ENCODE peak calls at places on chromosomes 16 and 17, in ten cellular contexts. One of them, this sample, is unnamed.

GRCh38 chr17:18182190-18182977 is 1.2 kb upstream of the ALKBH5 start:
- DNase-seq in retinal pigment epithelial cell: no peak
- DNase-seq in H1: no peak
- DNase-seq in tibial artery: peak; percentile 72
- DNase-seq in heart left ventricle: peak; percentile 53
- DNase-seq in mucosa of descending colon: peak; percentile 62
- DNase-seq in osteoblast: peak; percentile 30
- DNase-seq in AG10803: no peak
- DNase-seq in fibroblast of lung: no peak
- DNase-seq in right lobe of liver: peak; percentile 80
- DNase-seq in this sample: no peak

GRCh38 chr16:89904606-89905510 is 13.8 kb upstream of the MC1R start:
- DNase-seq in mucosa of descending colon: no peak
- DNase-seq in right lobe of liver: no peak
- DNase-seq in heart left ventricle: no peak
- DNase-seq in fibroblast of lung: no peak
- DNase-seq in tibial artery: no peak
- DNase-seq in osteoblast: peak; percentile 60
- DNase-seq in H1: no peak
- DNase-seq in AG10803: no peak
- DNase-seq in retinal pigment epithelial cell: no peak
- DNase-seq in this sample: no peak

GRCh38 chr16:47143677-47144558 is at the start of gene NETO2:
- DNase-seq in H1: no peak
- DNase-seq in tibial artery: peak; percentile 67
- DNase-seq in heart left ventricle: peak; percentile 60
- DNase-seq in mucosa of descending colon: peak; percentile 72
- DNase-seq in retinal pigment epithelial cell: no peak
- DNase-seq in AG10803: peak; percentile 42
- DNase-seq in fibroblast of lung: peak; percentile 62
- DNase-seq in osteoblast: peak; percentile 96
- DNase-seq in right lobe of liver: peak; percentile 70
- DNase-seq in this sample: peak; percentile 57

GRCh38 chr17:59620518-59621259 is 994 bp downstream of the CLTC start:
- DNase-seq in mucosa of descending colon: peak; percentile 70
- DNase-seq in right lobe of liver: peak; percentile 35
- DNase-seq in retinal pigment epithelial cell: no peak
- DNase-seq in AG10803: peak; percentile 23
- DNase-seq in H1: no peak
- DNase-seq in osteoblast: no peak
- DNase-seq in fibroblast of lung: peak; percentile 33
- DNase-seq in heart left ventricle: peak; percentile 48
- DNase-seq in tibial artery: peak; percentile 68
- DNase-seq in this sample: no peak

GRCh38 chr17:57555636-57556175 is 189.4 kb downstream of the CCDC182 start:
- DNase-seq in tibial artery: no peak
- DNase-seq in AG10803: no peak
- DNase-seq in fibroblast of lung: no peak
- DNase-seq in right lobe of liver: no peak
- DNase-seq in osteoblast: peak; percentile 22
- DNase-seq in H1: no peak
- DNase-seq in heart left ventricle: no peak
- DNase-seq in retinal pigment epithelial cell: no peak
- DNase-seq in mucosa of descending colon: no peak
- DNase-seq in this sample: no peak

GRCh38 chr16:48505705-48506104 is 104.3 kb downstream of the N4BP1 start:
- DNase-seq in AG10803: no peak
- DNase-seq in H1: no peak
- DNase-seq in mucosa of descending colon: no peak
- DNase-seq in osteoblast: no peak
- DNase-seq in fibroblast of lung: no peak
- DNase-seq in right lobe of liver: no peak
- DNase-seq in retinal pigment epithelial cell: no peak
- DNase-seq in tibial artery: no peak
- DNase-seq in heart left ventricle: no peak
- DNase-seq in this sample: no peak

GRCh38 chr17:57370051-57370581 is 113.8 kb downstream of the MSI2 start:
- DNase-seq in tibial artery: no peak
- DNase-seq in retinal pigment epithelial cell: peak; percentile 59
- DNase-seq in H1: no peak
- DNase-seq in AG10803: peak; percentile 73
- DNase-seq in heart left ventricle: no peak
- DNase-seq in fibroblast of lung: peak; percentile 82
- DNase-seq in mucosa of descending colon: no peak
- DNase-seq in right lobe of liver: no peak
- DNase-seq in osteoblast: no peak
- DNase-seq in this sample: peak; percentile 38

GRCh38 chr17:58338454-58338841 is 9.9 kb upstream of the TSPOAP1 start:
- DNase-seq in tibial artery: no peak
- DNase-seq in retinal pigment epithelial cell: no peak
- DNase-seq in heart left ventricle: no peak
- DNase-seq in osteoblast: no peak
- DNase-seq in mucosa of descending colon: no peak
- DNase-seq in right lobe of liver: no peak
- DNase-seq in AG10803: no peak
- DNase-seq in fibroblast of lung: no peak
- DNase-seq in H1: no peak
- DNase-seq in this sample: no peak

GRCh38 chr17:57943140-57943539 is 12.1 kb downstream of the CUEDC1 start:
- DNase-seq in tibial artery: no peak
- DNase-seq in H1: no peak
- DNase-seq in AG10803: peak; percentile 79
- DNase-seq in heart left ventricle: no peak
- DNase-seq in mucosa of descending colon: no peak
- DNase-seq in right lobe of liver: no peak
- DNase-seq in fibroblast of lung: peak; percentile 56
- DNase-seq in osteoblast: peak; percentile 91
- DNase-seq in retinal pigment epithelial cell: no peak
- DNase-seq in this sample: peak; percentile 82

GRCh38 chr16:27811881-27812280 is 251.6 kb downstream of the GSG1L start:
- DNase-seq in AG10803: no peak
- DNase-seq in tibial artery: peak; percentile 34
- DNase-seq in fibroblast of lung: no peak
- DNase-seq in H1: no peak
- DNase-seq in mucosa of descending colon: no peak
- DNase-seq in heart left ventricle: no peak
- DNase-seq in osteoblast: no peak
- DNase-seq in retinal pigment epithelial cell: no peak
- DNase-seq in right lobe of liver: no peak
- DNase-seq in this sample: no peak

GRCh38 chr16:86202267-86202666 is 303.3 kb downstream of the IRF8 start:
- DNase-seq in tibial artery: no peak
- DNase-seq in heart left ventricle: no peak
- DNase-seq in fibroblast of lung: no peak
- DNase-seq in osteoblast: no peak
- DNase-seq in mucosa of descending colon: no peak
- DNase-seq in right lobe of liver: no peak
- DNase-seq in H1: no peak
- DNase-seq in retinal pigment epithelial cell: no peak
- DNase-seq in AG10803: no peak
- DNase-seq in this sample: no peak

GRCh38 chr16:6125483-6126259 is 1028.1 kb upstream of the EEF2KMT start:
- DNase-seq in heart left ventricle: no peak
- DNase-seq in right lobe of liver: no peak
- DNase-seq in fibroblast of lung: peak; percentile 94
- DNase-seq in osteoblast: no peak
- DNase-seq in AG10803: peak; percentile 28
- DNase-seq in retinal pigment epithelial cell: peak; percentile 79
- DNase-seq in tibial artery: no peak
- DNase-seq in mucosa of descending colon: no peak
- DNase-seq in H1: no peak
- DNase-seq in this sample: no peak

DNA sequence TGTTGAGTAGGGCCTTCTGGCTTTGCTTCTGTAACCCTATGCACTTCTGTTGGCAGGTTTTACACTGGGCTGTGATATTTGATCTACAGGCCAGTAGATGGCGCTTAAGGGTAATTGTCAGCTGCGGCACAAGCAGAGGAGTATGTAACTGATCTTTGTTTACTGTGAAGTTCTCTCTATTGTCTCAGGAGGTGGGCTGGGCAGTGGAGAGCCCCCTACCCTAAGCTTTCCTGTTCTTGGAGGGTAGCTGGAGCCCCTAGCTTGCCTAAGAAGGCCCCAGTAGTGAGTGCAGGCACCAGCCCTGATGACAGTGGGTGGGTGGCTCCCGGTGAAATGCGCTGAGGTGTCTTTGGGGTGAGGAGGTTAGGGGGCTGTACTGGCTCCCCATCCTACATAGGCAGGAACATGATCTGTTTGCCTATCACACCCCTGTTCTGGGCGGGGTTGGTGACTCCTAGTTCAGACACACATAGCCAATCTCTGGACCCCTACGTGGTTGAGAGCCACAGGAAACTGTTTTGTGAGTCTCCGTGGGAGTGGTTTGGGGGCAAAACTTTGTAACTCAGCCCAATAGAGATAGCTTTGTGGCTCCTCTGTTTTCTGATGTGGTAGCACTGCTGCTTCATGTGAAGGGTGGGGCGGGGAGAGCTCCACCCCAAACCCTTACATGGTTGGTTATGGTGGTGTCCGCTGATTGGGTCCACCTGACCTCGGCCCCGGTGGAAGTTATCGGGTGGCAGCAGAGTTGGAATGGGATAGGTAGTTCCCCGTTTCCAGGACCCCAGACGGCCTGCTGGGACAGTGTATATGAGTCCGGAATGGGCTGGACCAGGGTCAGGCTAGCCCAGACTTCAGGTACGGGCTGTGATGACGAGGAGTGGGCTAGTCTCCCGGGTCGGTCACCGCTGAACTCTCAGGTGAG is 60.4 kb downstream of the SLFN11 start:
- DNase-seq in heart left ventricle: peak; percentile 54
- DNase-seq in osteoblast: peak; percentile 90
- DNase-seq in AG10803: peak; percentile 79
- DNase-seq in retinal pigment epithelial cell: peak; percentile 17
- DNase-seq in mucosa of descending colon: peak; percentile 47
- DNase-seq in right lobe of liver: peak; percentile 28
- DNase-seq in tibial artery: peak; percentile 68
- DNase-seq in H1: no peak
- DNase-seq in fibroblast of lung: peak; percentile 60
- DNase-seq in this sample: peak; percentile 56
- H3K4me3 ChIP-seq in heart left ventricle: peak overlapping the region; percentile 46
- H3K4me3 ChIP-seq in osteoblast: no peak overlapping the region
- H3K4me3 ChIP-seq in AG10803: peak overlapping the region; percentile 39
- H3K4me3 ChIP-seq in retinal pigment epithelial cell: no peak overlapping the region
- H3K4me3 ChIP-seq in mucosa of descending colon: no peak overlapping the region
- H3K4me3 ChIP-seq in right lobe of liver: peak overlapping the region; percentile 1
- H3K4me3 ChIP-seq in tibial artery: peak overlapping the region; percentile 18
- H3K4me3 ChIP-seq in H1: peak overlapping the region; percentile 54
- H3K4me3 ChIP-seq in fibroblast of lung: no peak overlapping the region
- H3K4me3 ChIP-seq in this sample: no peak overlapping the region

GRCh38 chr16:67169642-67170167 is 633 bp upstream of the NOL3 start:
- DNase-seq in right lobe of liver: no peak
- DNase-seq in heart left ventricle: no peak
- DNase-seq in fibroblast of lung: peak; percentile 17
- DNase-seq in osteoblast: peak; percentile 93
- DNase-seq in tibial artery: no peak
- DNase-seq in H1: no peak
- DNase-seq in AG10803: no peak
- DNase-seq in retinal pigment epithelial cell: no peak
- DNase-seq in mucosa of descending colon: no peak
- DNase-seq in this sample: peak; percentile 60
- TF ChIP-seq CTCF in right lobe of liver: peak; percentile 40
- TF ChIP-seq CTCF in heart left ventricle: peak; percentile 65
- TF ChIP-seq CTCF in fibroblast of lung: peak; percentile 52
- TF ChIP-seq CTCF in osteoblast: peak; percentile 56
- TF ChIP-seq CTCF in tibial artery: no peak
- TF ChIP-seq CTCF in H1: peak; percentile 87
- TF ChIP-seq CTCF in AG10803: peak; percentile 61
- TF ChIP-seq CTCF in retinal pigment epithelial cell: peak; percentile 81
- TF ChIP-seq CTCF in mucosa of descending colon: peak; percentile 28
- TF ChIP-seq CTCF in this sample: peak; percentile 65

GRCh38 chr17:67751101-67752074 is 33.7 kb downstream of the NOL11 start:
- DNase-seq in AG10803: no peak
- DNase-seq in osteoblast: no peak
- DNase-seq in retinal pigment epithelial cell: no peak
- DNase-seq in fibroblast of lung: no peak
- DNase-seq in right lobe of liver: no peak
- DNase-seq in mucosa of descending colon: no peak
- DNase-seq in tibial artery: no peak
- DNase-seq in heart left ventricle: no peak
- DNase-seq in H1: no peak
- DNase-seq in this sample: no peak

GRCh38 chr17:67754001-67754400 is 36.3 kb downstream of the NOL11 start:
- DNase-seq in AG10803: no peak
- DNase-seq in H1: no peak
- DNase-seq in fibroblast of lung: no peak
- DNase-seq in osteoblast: no peak
- DNase-seq in tibial artery: no peak
- DNase-seq in heart left ventricle: no peak
- DNase-seq in retinal pigment epithelial cell: no peak
- DNase-seq in right lobe of liver: no peak
- DNase-seq in mucosa of descending colon: no peak
- DNase-seq in this sample: no peak

GRCh38 chr17:67753026-67753425 is 35.3 kb downstream of the NOL11 start:
- DNase-seq in retinal pigment epithelial cell: no peak
- DNase-seq in tibial artery: no peak
- DNase-seq in right lobe of liver: no peak
- DNase-seq in fibroblast of lung: no peak
- DNase-seq in mucosa of descending colon: no peak
- DNase-seq in osteoblast: no peak
- DNase-seq in heart left ventricle: no peak
- DNase-seq in AG10803: no peak
- DNase-seq in H1: no peak
- DNase-seq in this sample: no peak

GRCh38 chr17:67746704-67747571 is 29.2 kb downstream of the NOL11 start:
- DNase-seq in osteoblast: no peak
- DNase-seq in retinal pigment epithelial cell: no peak
- DNase-seq in heart left ventricle: no peak
- DNase-seq in mucosa of descending colon: peak; percentile 81
- DNase-seq in right lobe of liver: no peak
- DNase-seq in AG10803: no peak
- DNase-seq in fibroblast of lung: no peak
- DNase-seq in tibial artery: no peak
- DNase-seq in H1: no peak
- DNase-seq in this sample: no peak

DNA sequence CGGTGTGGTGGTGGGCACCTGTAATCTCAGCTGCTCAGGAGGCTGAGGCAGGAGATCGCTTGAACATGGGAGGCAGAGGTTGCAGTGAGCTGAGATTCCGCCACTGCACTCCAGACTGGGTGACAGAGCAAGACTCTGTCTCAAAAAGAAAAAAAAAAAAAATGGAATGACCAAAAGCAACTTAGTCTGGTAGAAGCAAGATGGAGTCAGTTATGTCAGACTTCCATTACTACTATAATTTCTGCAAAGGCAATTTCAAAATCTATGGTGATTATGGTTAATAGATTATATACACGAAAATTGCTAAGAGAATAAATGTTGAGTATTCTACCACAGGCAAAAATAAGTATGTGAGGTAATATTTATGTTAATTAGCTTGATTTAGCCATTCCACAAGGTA is 32.3 kb downstream of the NOL11 start:
- DNase-seq in retinal pigment epithelial cell: no peak
- DNase-seq in heart left ventricle: no peak
- DNase-seq in H1: no peak
- DNase-seq in tibial artery: no peak
- DNase-seq in fibroblast of lung: no peak
- DNase-seq in AG10803: no peak
- DNase-seq in osteoblast: no peak
- DNase-seq in right lobe of liver: no peak
- DNase-seq in mucosa of descending colon: no peak
- DNase-seq in this sample: no peak
- H3K4me3 ChIP-seq in retinal pigment epithelial cell: no peak overlapping the region
- H3K4me3 ChIP-seq in heart left ventricle: no peak overlapping the region
- H3K4me3 ChIP-seq in H1: no peak overlapping the region
- H3K4me3 ChIP-seq in tibial artery: no peak overlapping the region
- H3K4me3 ChIP-seq in fibroblast of lung: no peak overlapping the region
- H3K4me3 ChIP-seq in AG10803: no peak overlapping the region
- H3K4me3 ChIP-seq in osteoblast: no peak overlapping the region
- H3K4me3 ChIP-seq in right lobe of liver: no peak overlapping the region
- H3K4me3 ChIP-seq in mucosa of descending colon: no peak overlapping the region
- H3K4me3 ChIP-seq in this sample: no peak overlapping the region

GRCh38 chr17:75774471-75774987 is 9.5 kb upstream of the GALK1 start:
- DNase-seq in heart left ventricle: no peak
- DNase-seq in fibroblast of lung: no peak
- DNase-seq in H1: no peak
- DNase-seq in AG10803: no peak
- DNase-seq in right lobe of liver: no peak
- DNase-seq in mucosa of descending colon: no peak
- DNase-seq in osteoblast: peak; percentile 74
- DNase-seq in tibial artery: peak; percentile 64
- DNase-seq in retinal pigment epithelial cell: no peak
- DNase-seq in this sample: no peak
- TF ChIP-seq CTCF in heart left ventricle: no peak
- TF ChIP-seq CTCF in fibroblast of lung: no peak
- TF ChIP-seq CTCF in H1: no peak
- TF ChIP-seq CTCF in AG10803: no peak
- TF ChIP-seq CTCF in right lobe of liver: no peak
- TF ChIP-seq CTCF in mucosa of descending colon: no peak
- TF ChIP-seq CTCF in osteoblast: no peak
- TF ChIP-seq CTCF in tibial artery: no peak
- TF ChIP-seq CTCF in retinal pigment epithelial cell: no peak
- TF ChIP-seq CTCF in this sample: no peak